ENCODE peak calls at places on chromosome 18, in five cellular contexts. One of them, this sample, is unnamed.

GRCh38 chr18:48022531-48023330 is 92.3 kb upstream of the SMAD2 start:
- DNase-seq in uterus: no peak
- DNase-seq in gastrocnemius medialis: no peak
- DNase-seq in heart left ventricle: no peak
- DNase-seq in transverse colon: no peak
- DNase-seq in this sample: no peak

GRCh38 chr18:60202702-60203101 is 169.9 kb downstream of the MC4R start:
- DNase-seq in gastrocnemius medialis: peak
- DNase-seq in uterus: no peak
- DNase-seq in transverse colon: no peak
- DNase-seq in heart left ventricle: no peak
- DNase-seq in this sample: no peak

GRCh38 chr18:7524786-7525185 is 42.3 kb upstream of the PTPRM start:
- DNase-seq in transverse colon: no peak
- DNase-seq in gastrocnemius medialis: no peak
- DNase-seq in heart left ventricle: no peak
- DNase-seq in uterus: peak
- DNase-seq in this sample: no peak

GRCh38 chr18:32373995-32374394 is 96.7 kb downstream of the GAREM1 start:
- DNase-seq in heart left ventricle: no peak
- DNase-seq in uterus: no peak
- DNase-seq in gastrocnemius medialis: no peak
- DNase-seq in transverse colon: peak
- DNase-seq in this sample: no peak

GRCh38 chr18:13137041-13137938 is 81.3 kb upstream of the LDLRAD4 start:
- DNase-seq in uterus: no peak
- DNase-seq in transverse colon: peak
- DNase-seq in heart left ventricle: peak
- DNase-seq in gastrocnemius medialis: no peak
- DNase-seq in this sample: no peak

GRCh38 chr18:3007491-3007890 is 5.5 kb downstream of the LPIN2 start:
- DNase-seq in heart left ventricle: no peak
- DNase-seq in gastrocnemius medialis: no peak
- DNase-seq in transverse colon: no peak
- DNase-seq in uterus: no peak
- DNase-seq in this sample: no peak

GRCh38 chr18:59464521-59464920 is 105.5 kb upstream of the LMAN1 start:
- DNase-seq in transverse colon: no peak
- DNase-seq in uterus: no peak
- DNase-seq in gastrocnemius medialis: no peak
- DNase-seq in heart left ventricle: no peak
- DNase-seq in this sample: no peak

GRCh38 chr18:34092796-34093195 is 131.9 kb downstream of the NOL4 start:
- DNase-seq in heart left ventricle: no peak
- DNase-seq in transverse colon: no peak
- DNase-seq in uterus: no peak
- DNase-seq in gastrocnemius medialis: no peak
- DNase-seq in this sample: no peak

GRCh38 chr18:48975221-48975816 is 24.6 kb upstream of the SMAD7 start:
- DNase-seq in heart left ventricle: no peak
- DNase-seq in transverse colon: no peak
- DNase-seq in uterus: no peak
- DNase-seq in gastrocnemius medialis: no peak
- DNase-seq in this sample: no peak

GRCh38 chr18:7020995-7021777 is 96.4 kb downstream of the LAMA1 start:
- DNase-seq in gastrocnemius medialis: no peak
- DNase-seq in uterus: no peak
- DNase-seq in heart left ventricle: no peak
- DNase-seq in transverse colon: no peak
- DNase-seq in this sample: no peak

GRCh38 chr18:45662468-45662867 is 47.2 kb downstream of the SLC14A2 start:
- DNase-seq in transverse colon: no peak
- DNase-seq in heart left ventricle: no peak
- DNase-seq in uterus: no peak
- DNase-seq in gastrocnemius medialis: no peak
- DNase-seq in this sample: no peak

GRCh38 chr18:27057459-27058302 is 127.4 kb downstream of the CHST9 start:
- DNase-seq in uterus: peak
- DNase-seq in transverse colon: no peak
- DNase-seq in heart left ventricle: peak
- DNase-seq in gastrocnemius medialis: no peak
- DNase-seq in this sample: no peak

GRCh38 chr18:32093106-32093511 is 1.4 kb downstream of the RNF138 start:
- DNase-seq in gastrocnemius medialis: peak
- DNase-seq in transverse colon: peak
- DNase-seq in uterus: peak
- DNase-seq in heart left ventricle: peak
- DNase-seq in this sample: peak

DNA sequence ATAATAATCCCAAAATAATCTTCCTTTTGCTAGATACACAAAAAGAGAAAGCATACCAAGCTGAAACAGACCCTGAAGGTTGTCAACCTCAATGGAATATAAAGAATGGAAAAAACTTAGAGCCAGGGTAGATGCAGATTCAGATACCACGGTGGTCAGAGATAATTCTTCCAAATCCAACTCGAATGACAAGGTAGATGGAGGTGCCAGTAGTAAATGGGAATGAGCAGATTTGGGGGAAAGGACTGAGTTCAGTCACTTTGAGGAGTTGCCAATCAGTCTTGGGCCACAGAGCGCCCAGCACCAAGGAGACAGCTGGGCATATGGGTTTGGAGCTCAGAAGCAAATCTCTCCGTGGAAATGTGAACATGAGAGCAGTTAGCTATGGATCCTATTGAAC is 3.4 kb upstream of the CHMP1B start:
- DNase-seq in transverse colon: no peak
- DNase-seq in gastrocnemius medialis: no peak
- DNase-seq in uterus: no peak
- DNase-seq in heart left ventricle: no peak
- DNase-seq in this sample: no peak
- H3K27ac ChIP-seq in transverse colon: no peak
- H3K27ac ChIP-seq in gastrocnemius medialis: no peak
- H3K27ac ChIP-seq in uterus: no peak
- H3K27ac ChIP-seq in heart left ventricle: no peak
- H3K27ac ChIP-seq in this sample: no peak

GRCh38 chr18:76572517-76573247 is 77.6 kb upstream of the ZNF516 start:
- DNase-seq in transverse colon: no peak
- DNase-seq in uterus: no peak
- DNase-seq in heart left ventricle: no peak
- DNase-seq in gastrocnemius medialis: no peak
- DNase-seq in this sample: no peak
- TF ChIP-seq CTCF in transverse colon: no peak
- TF ChIP-seq CTCF in uterus: no peak
- TF ChIP-seq CTCF in heart left ventricle: no peak
- TF ChIP-seq CTCF in gastrocnemius medialis: no peak
- TF ChIP-seq CTCF in this sample: no peak

GRCh38 chr18:24013061-24013460 is 1.5 kb upstream of the TTC39C start:
- DNase-seq in heart left ventricle: no peak
- DNase-seq in transverse colon: no peak
- DNase-seq in uterus: no peak
- DNase-seq in gastrocnemius medialis: no peak
- DNase-seq in this sample: no peak

GRCh38 chr18:24010673-24011072 is 3.9 kb upstream of the TTC39C start:
- DNase-seq in transverse colon: no peak
- DNase-seq in gastrocnemius medialis: no peak
- DNase-seq in uterus: no peak
- DNase-seq in heart left ventricle: no peak
- DNase-seq in this sample: no peak

GRCh38 chr18:24009246-24009645 is 5.3 kb upstream of the TTC39C start:
- DNase-seq in transverse colon: no peak
- DNase-seq in heart left ventricle: no peak
- DNase-seq in uterus: no peak
- DNase-seq in gastrocnemius medialis: no peak
- DNase-seq in this sample: no peak

GRCh38 chr18:24009651-24010333 is 4.8 kb upstream of the TTC39C start:
- DNase-seq in heart left ventricle: no peak
- DNase-seq in uterus: no peak
- DNase-seq in gastrocnemius medialis: no peak
- DNase-seq in transverse colon: no peak
- DNase-seq in this sample: no peak

GRCh38 chr18:24011095-24011917 is 3.2 kb upstream of the TTC39C start:
- DNase-seq in heart left ventricle: no peak
- DNase-seq in uterus: no peak
- DNase-seq in transverse colon: no peak
- DNase-seq in gastrocnemius medialis: no peak
- DNase-seq in this sample: no peak
- H3K4me3 ChIP-seq in heart left ventricle: no peak
- H3K4me3 ChIP-seq in uterus: no peak
- H3K4me3 ChIP-seq in transverse colon: no peak
- H3K4me3 ChIP-seq in gastrocnemius medialis: no peak
- H3K4me3 ChIP-seq in this sample: no peak

GRCh38 chr18:68997845-68998244 is 200.0 kb downstream of the CCDC102B start:
- DNase-seq in uterus: no peak
- DNase-seq in gastrocnemius medialis: no peak
- DNase-seq in heart left ventricle: no peak
- DNase-seq in transverse colon: no peak
- DNase-seq in this sample: no peak

GRCh38 chr18:68995675-68996074 is 197.8 kb downstream of the CCDC102B start:
- DNase-seq in transverse colon: no peak
- DNase-seq in heart left ventricle: no peak
- DNase-seq in gastrocnemius medialis: no peak
- DNase-seq in uterus: no peak
- DNase-seq in this sample: no peak

GRCh38 chr18:68991281-68991680 is 193.4 kb downstream of the CCDC102B start:
- DNase-seq in uterus: no peak
- DNase-seq in gastrocnemius medialis: no peak
- DNase-seq in transverse colon: no peak
- DNase-seq in heart left ventricle: no peak
- DNase-seq in this sample: no peak

DNA sequence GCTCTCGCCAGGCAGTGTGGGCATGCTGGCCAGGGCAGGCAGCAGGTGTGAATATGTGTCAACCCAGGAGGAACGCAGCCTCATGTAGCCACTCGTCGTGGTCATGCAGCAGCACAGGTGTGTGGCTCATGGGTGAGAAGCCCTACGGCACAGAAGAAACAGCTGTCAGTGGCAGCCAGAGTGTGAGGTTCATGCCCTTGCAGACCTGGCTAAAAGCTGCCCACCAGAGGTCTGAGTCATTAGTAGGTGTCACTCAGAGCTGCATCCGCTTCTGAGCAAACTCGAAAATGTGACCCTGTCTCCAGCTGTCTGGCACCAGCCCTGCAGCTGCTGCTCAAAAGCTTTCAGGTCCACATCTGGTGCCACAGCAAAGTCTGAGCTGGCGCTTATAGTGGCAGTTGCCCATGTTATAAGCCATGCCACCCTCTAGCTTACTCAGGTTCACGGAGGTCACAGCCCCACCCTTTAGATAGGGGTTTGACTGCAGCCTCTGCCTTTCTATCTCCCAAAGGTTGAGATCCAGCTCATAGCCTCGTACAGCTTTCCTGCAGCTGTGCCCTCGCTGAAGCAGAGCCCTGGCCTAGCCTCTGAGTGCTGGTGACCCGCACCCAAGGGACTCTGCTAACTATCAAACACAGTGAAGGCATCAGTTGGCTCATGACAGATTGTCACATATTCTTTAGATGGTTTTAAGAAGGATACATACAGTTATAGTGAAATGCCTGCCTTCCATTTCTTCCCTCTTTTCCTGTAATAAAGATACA is 195.0 kb downstream of the CCDC102B start:
- DNase-seq in gastrocnemius medialis: no peak
- DNase-seq in heart left ventricle: no peak
- DNase-seq in uterus: no peak
- DNase-seq in transverse colon: no peak
- DNase-seq in this sample: no peak
- H3K27ac ChIP-seq in gastrocnemius medialis: no peak
- H3K27ac ChIP-seq in heart left ventricle: no peak
- H3K27ac ChIP-seq in uterus: no peak
- H3K27ac ChIP-seq in transverse colon: no peak
- H3K27ac ChIP-seq in this sample: no peak

GRCh38 chr18:23585007-23585871 is 1.1 kb downstream of the NPC1 start:
- DNase-seq in heart left ventricle: no peak
- DNase-seq in transverse colon: peak
- DNase-seq in uterus: no peak
- DNase-seq in gastrocnemius medialis: peak
- DNase-seq in this sample: no peak
- TF ChIP-seq CTCF in heart left ventricle: no peak
- TF ChIP-seq CTCF in transverse colon: no peak
- TF ChIP-seq CTCF in uterus: no peak
- TF ChIP-seq CTCF in gastrocnemius medialis: no peak
- TF ChIP-seq CTCF in this sample: no peak

GRCh38 chr18:9684901-9685738 is 23.0 kb upstream of the RAB31 start:
- DNase-seq in transverse colon: no peak
- DNase-seq in gastrocnemius medialis: no peak
- DNase-seq in heart left ventricle: peak
- DNase-seq in uterus: peak
- DNase-seq in this sample: no peak
- H3K4me3 ChIP-seq in transverse colon: no peak
- H3K4me3 ChIP-seq in gastrocnemius medialis: no peak
- H3K4me3 ChIP-seq in heart left ventricle: no peak
- H3K4me3 ChIP-seq in uterus: no peak
- H3K4me3 ChIP-seq in this sample: peak

GRCh38 chr18:23872701-23873550 is 141.6 kb upstream of the TTC39C start:
- DNase-seq in uterus: no peak
- DNase-seq in gastrocnemius medialis: no peak
- DNase-seq in transverse colon: peak
- DNase-seq in heart left ventricle: no peak
- DNase-seq in this sample: no peak
- H3K27ac ChIP-seq in uterus: no peak
- H3K27ac ChIP-seq in gastrocnemius medialis: no peak
- H3K27ac ChIP-seq in transverse colon: peak
- H3K27ac ChIP-seq in heart left ventricle: no peak
- H3K27ac ChIP-seq in this sample: no peak

GRCh38 chr18:41906528-41907256 is 48.3 kb upstream of the PIK3C3 start:
- DNase-seq in gastrocnemius medialis: no peak
- DNase-seq in transverse colon: no peak
- DNase-seq in heart left ventricle: no peak
- DNase-seq in uterus: no peak
- DNase-seq in this sample: no peak
- TF ChIP-seq CTCF in gastrocnemius medialis: peak
- TF ChIP-seq CTCF in transverse colon: peak
- TF ChIP-seq CTCF in heart left ventricle: peak
- TF ChIP-seq CTCF in uterus: peak
- TF ChIP-seq CTCF in this sample: peak

GRCh38 chr18:69380324-69380723 is 20.4 kb upstream of the DOK6 start:
- DNase-seq in gastrocnemius medialis: no peak
- DNase-seq in heart left ventricle: no peak
- DNase-seq in transverse colon: no peak
- DNase-seq in uterus: no peak
- DNase-seq in this sample: no peak
- H3K4me3 ChIP-seq in gastrocnemius medialis: no peak
- H3K4me3 ChIP-seq in heart left ventricle: no peak
- H3K4me3 ChIP-seq in transverse colon: no peak
- H3K4me3 ChIP-seq in uterus: no peak
- H3K4me3 ChIP-seq in this sample: no peak